ENCODE peak calls at places on chromosome 2, in six cellular contexts. N, R, V, O, C and T are unnamed samples.

GRCh38 chr2:189826039-189826438 is 41.8 kb downstream of the PMS1 start:
- DNase-seq in N (no peak), R (no peak), V (no peak), O (no peak), C (no peak), T (no peak)

GRCh38 chr2:15681089-15681885 is 89.6 kb downstream of the DDX1 start:
- DNase-seq in N (no peak), R (no peak), V (no peak), O (no peak), C (no peak), T (no peak)

GRCh38 chr2:153871231-153872221 is at the start of gene GALNT13:
- DNase-seq in N (peak), R (no peak), V (peak), O (peak), C (peak), T (peak)

GRCh38 chr2:136932700-136933099 is 167.4 kb downstream of the THSD7B start:
- DNase-seq in N (peak), R (no peak), V (no peak), O (no peak), C (peak), T (no peak)

GRCh38 chr2:82234283-82234682 is 1929.7 kb upstream of the LRRTM1 start:
- DNase-seq in N (no peak), R (no peak), V (no peak), O (no peak), C (no peak), T (no peak)

GRCh38 chr2:49661809-49662208 is 507.5 kb upstream of the FSHR start:
- DNase-seq in N (no peak), R (no peak), V (no peak), O (no peak), C (no peak), T (no peak)

GRCh38 chr2:241182531-241183133 is 5.8 kb upstream of the ANO7 start:
- DNase-seq in N (no peak), R (no peak), V (no peak), O (no peak), C (no peak), T (no peak)

GRCh38 chr2:207408086-207408794 is 121.5 kb upstream of the CREB1 start:
- DNase-seq in N (no peak), R (no peak), V (no peak), O (no peak), C (no peak), T (no peak)

GRCh38 chr2:119469661-119470297 is 38.1 kb downstream of the TMEM37 start:
- DNase-seq in N (no peak), R (no peak), V (no peak), O (no peak), C (no peak), T (no peak)

GRCh38 chr2:192010073-192010472 is 163.2 kb upstream of the CAVIN2 start:
- DNase-seq in N (no peak), R (no peak), V (no peak), O (no peak), C (no peak), T (no peak)

GRCh38 chr2:189104926-189105325 is 74.6 kb downstream of the COL5A2 start:
- DNase-seq in N (no peak), R (no peak), V (no peak), O (no peak), C (no peak), T (no peak)

GRCh38 chr2:26884486-26884885 is 36.6 kb downstream of the DPYSL5 start:
- DNase-seq in N (no peak), R (no peak), V (no peak), O (no peak), C (no peak), T (no peak)

GRCh38 chr2:216221806-216222205 is 112.7 kb downstream of the XRCC5 start:
- DNase-seq in N (no peak), R (no peak), V (no peak), O (no peak), C (no peak), T (no peak)

GRCh38 chr2:7706791-7707190 is 789.6 kb downstream of the RNF144A start:
- DNase-seq in N (no peak), R (no peak), V (no peak), O (no peak), C (no peak), T (no peak)

GRCh38 chr2:215736653-215737290 is 276.6 kb downstream of the MREG start:
- DNase-seq in N (no peak), R (no peak), V (no peak), O (no peak), C (no peak), T (no peak)

GRCh38 chr2:54627973-54628372 is 95.5 kb upstream of the EML6 start:
- DNase-seq in N (no peak), R (no peak), V (no peak), O (no peak), C (no peak), T (no peak)

GRCh38 chr2:132979339-132980093 is 309.5 kb upstream of the LYPD1 start:
- DNase-seq in N (no peak), R (no peak), V (no peak), O (no peak), C (no peak), T (no peak)

GRCh38 chr2:162297925-162298552 is 20.4 kb downstream of the IFIH1 start:
- DNase-seq in N (peak), R (no peak), V (no peak), O (no peak), C (no peak), T (no peak)

GRCh38 chr2:206116278-206116677 is 30.3 kb upstream of the INO80D start:
- DNase-seq in N (no peak), R (no peak), V (no peak), O (no peak), C (no peak), T (no peak)

GRCh38 chr2:162300271-162300670 is 18.2 kb downstream of the IFIH1 start:
- DNase-seq in N (no peak), R (no peak), V (no peak), O (no peak), C (no peak), T (no peak)

GRCh38 chr2:12935726-12936125 is 219.0 kb downstream of the TRIB2 start:
- DNase-seq in N (no peak), R (no peak), V (no peak), O (no peak), C (no peak), T (no peak)

GRCh38 chr2:158662406-158662805 is 132.7 kb upstream of the DAPL1 start:
- DNase-seq in N (no peak), R (no peak), V (no peak), O (no peak), C (no peak), T (no peak)

GRCh38 chr2:75954761-75955160 is 244.0 kb upstream of the GCFC2 start:
- DNase-seq in N (no peak), R (no peak), V (no peak), O (no peak), C (no peak), T (no peak)

GRCh38 chr2:209391776-209392401 is 32.0 kb upstream of the MAP2 start:
- DNase-seq in N (no peak), R (no peak), V (no peak), O (no peak), C (no peak), T (no peak)

GRCh38 chr2:230694241-230694640 is 18.4 kb upstream of the CAB39 start:
- DNase-seq in N (no peak), R (no peak), V (no peak), O (no peak), C (no peak), T (no peak)

GRCh38 chr2:26959320-26959719 is 11.1 kb upstream of the MAPRE3 start:
- DNase-seq in N (peak), R (no peak), V (no peak), O (no peak), C (no peak), T (no peak)